ENCODE peak calls at places on chromosomes 5 and 9, in five cellular contexts. A is NT2/D1; E is BE2C; P is posterior vena cava; F is activated naive CD8-positive, alpha-beta T cell treated with anti-CD3 and anti-CD28 coated beads for 36 hours. V is an unnamed sample.

GRCh38 chr5:36876389-36876964 is at the start of gene NIPBL:
- DNase-seq in A (no peak), E (peak), P (peak), F (peak), V (peak)

GRCh38 chr5:109914906-109915305 is 225.2 kb downstream of the MAN2A1 start:
- DNase-seq in A (no peak), E (no peak), P (no peak), F (no peak), V (no peak)

GRCh38 chr5:149857499-149857898 is 87.1 kb downstream of the PDE6A start:
- DNase-seq in A (no peak), E (peak), P (peak), F (no peak), V (no peak)

GRCh38 chr5:41334758-41335157 is 121.4 kb upstream of the C6 start:
- DNase-seq in A (no peak), E (no peak), P (no peak), F (no peak), V (no peak)

GRCh38 chr9:100084145-100084478 is 14.7 kb downstream of the ERP44 start:
- DNase-seq in A (no peak), E (no peak), P (no peak), F (no peak), V (no peak)

GRCh38 chr9:4301971-4302427 is 2.1 kb upstream of the GLIS3 start:
- DNase-seq in A (no peak), E (no peak), P (peak), F (peak), V (no peak)

GRCh38 chr9:77556396-77556795 is 91.7 kb downstream of the GNA14 start:
- DNase-seq in A (no peak), E (no peak), P (no peak), F (no peak), V (no peak)

GRCh38 chr9:108671794-108672193 is 184.0 kb downstream of the ACTL7B start:
- DNase-seq in A (no peak), E (no peak), P (no peak), F (no peak), V (no peak)

GRCh38 chr5:51380603-51381207 is 2.5 kb upstream of the ISL1 start:
- DNase-seq in A (no peak), E (peak), P (no peak), F (no peak), V (peak)

GRCh38 chr9:109052416-109052815 is 39.1 kb upstream of the CTNNAL1 start:
- DNase-seq in A (no peak), E (no peak), P (no peak), F (no peak), V (no peak)

GRCh38 chr5:50564079-50564478 is 102.4 kb upstream of the PARP8 start:
- DNase-seq in A (no peak), E (no peak), P (no peak), F (no peak), V (no peak)

GRCh38 chr5:17802256-17802655 is 168.0 kb downstream of the TAF11L14 start:
- DNase-seq in A (peak), E (no peak), P (no peak), F (no peak), V (peak)

GRCh38 chr9:136623849-136624183 is 38.9 kb upstream of the EGFL7 start:
- DNase-seq in A (no peak), E (no peak), P (no peak), F (no peak), V (no peak)

GRCh38 chr5:173562451-173562850 is 54.0 kb downstream of the BOD1 start:
- DNase-seq in A (no peak), E (no peak), P (no peak), F (no peak), V (no peak)

GRCh38 chr5:109225695-109226094 is 184.1 kb downstream of the PJA2 start:
- DNase-seq in A (no peak), E (no peak), P (peak), F (no peak), V (no peak)